ENCODE peak calls at places on chromosomes 13 and 19, in ten cellular contexts. Y, K, Q, N, W, D, S, R, B and M are unnamed samples.

GRCh38 chr19:13597625-13598024 is 91.3 kb upstream of the CACNA1A start:
- DNase-seq in D (peak; percentile 51), W (peak; percentile 78), N (peak; percentile 76), Y (no peak), S (no peak), Q (peak; percentile 62), R (peak; percentile 50), K (no peak), B (peak; percentile 60), M (peak; percentile 85)

GRCh38 chr13:64078480-64078936 is 2662.9 kb upstream of the PCDH20 start:
- DNase-seq in Q (no peak), R (no peak), W (no peak), B (no peak), K (no peak), D (no peak), N (peak; percentile 43), S (no peak), Y (no peak), M (no peak)

GRCh38 chr19:46714523-46715106 is 2.3 kb downstream of the PRKD2 start:
- DNase-seq in N (no peak), Q (no peak), Y (peak; percentile 47), W (no peak), B (no peak), S (no peak), D (peak; percentile 70), R (no peak), K (no peak), M (peak; percentile 35)

GRCh38 chr19:10550336-10550735 is 6.6 kb downstream of the ATG4D start:
- DNase-seq in K (no peak), R (no peak), N (no peak), Q (no peak), W (no peak), S (no peak), B (no peak), Y (no peak), D (no peak), M (no peak)

GRCh38 chr19:3346677-3347353 is 19.6 kb upstream of the NFIC start:
- DNase-seq in S (peak; percentile 80), K (peak; percentile 84), D (peak; percentile 89), N (peak; percentile 35), Y (peak; percentile 96), R (peak; percentile 97), Q (no peak), W (no peak), B (peak; percentile 62), M (peak; percentile 83)

GRCh38 chr13:95474992-95475391 is 77.5 kb upstream of the CLDN10 start:
- DNase-seq in R (no peak), Y (no peak), Q (no peak), N (no peak), K (no peak), S (no peak), W (no peak), B (no peak), D (no peak), M (no peak)

GRCh38 chr13:44212633-44213387 is 160.8 kb upstream of the SERP2 start:
- DNase-seq in Y (no peak), S (no peak), Q (no peak), B (peak; percentile 18), N (no peak), K (no peak), D (no peak), W (peak; percentile 46), R (no peak), M (peak; percentile 45)

GRCh38 chr19:29311391-29311790 is 98.4 kb upstream of the UQCRFS1 start:
- DNase-seq in R (no peak), S (no peak), N (peak; percentile 64), Y (no peak), B (no peak), Q (no peak), W (no peak), D (no peak), K (no peak), M (no peak)

GRCh38 chr13:92074658-92075057 is 676.2 kb downstream of the GPC5 start:
- DNase-seq in B (no peak), D (no peak), K (no peak), Y (no peak), Q (peak; percentile 4), N (peak; percentile 55), R (peak; percentile 35), W (peak; percentile 35), S (no peak), M (no peak)

GRCh38 chr19:850221-850978 is 1.7 kb upstream of the ELANE start:
- DNase-seq in K (peak; percentile 94), D (peak; percentile 93), N (peak; percentile 73), R (peak; percentile 91), B (peak; percentile 59), W (peak; percentile 78), Y (peak; percentile 90), S (peak; percentile 92), Q (no peak), M (peak; percentile 91)

GRCh38 chr19:1284293-1284978 is 1.2 kb upstream of the EFNA2 start:
- DNase-seq in S (no peak), N (no peak), D (peak; percentile 88), R (no peak), Y (peak; percentile 16), W (no peak), B (no peak), K (no peak), Q (no peak), M (no peak)

GRCh38 chr19:47231215-47232054 is 436 bp upstream of the BBC3 start:
- DNase-seq in Q (peak; percentile 75), D (peak; percentile 93), N (peak; percentile 95), W (peak; percentile 95), B (peak; percentile 91), K (peak; percentile 95), Y (peak; percentile 97), S (peak; percentile 92), R (peak; percentile 94), M (peak; percentile 93)

DNA sequence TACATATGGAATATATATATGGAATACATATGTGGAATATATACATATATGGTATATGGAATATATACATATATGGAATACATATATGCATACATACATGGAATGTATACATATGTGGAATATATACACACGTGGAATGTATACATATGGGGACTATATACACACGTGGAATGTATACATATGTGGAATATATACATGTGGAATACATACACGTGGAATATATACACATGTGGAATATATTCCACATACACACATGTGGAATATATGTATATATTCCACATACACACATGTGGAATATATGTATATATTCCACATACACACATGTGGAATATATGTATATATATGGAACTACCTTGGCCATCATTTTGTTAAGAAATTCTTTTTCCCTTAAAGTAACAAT is 31.1 kb downstream of the ZNF571 start:
- DNase-seq in K (no peak), S (no peak), Q (no peak), D (no peak), R (no peak), B (no peak), N (no peak), W (no peak), Y (no peak), M (no peak)
- H3K9me3 ChIP-seq in K (peaks cover 42% of the 10 kb centered on the region), S (peaks cover 48% of the 10 kb centered on the region), Q (peaks cover 95% of the 10 kb centered on the region), D (peaks cover 42% of the 10 kb centered on the region), R (peaks cover 15% of the 10 kb centered on the region), B (no peaks in the 10 kb centered on the region), N (peaks cover 98% of the 10 kb centered on the region), W (peaks cover 68% of the 10 kb centered on the region), Y (peaks cover 5% of the 10 kb centered on the region), M (peaks cover 59% of the 10 kb centered on the region)

GRCh38 chr13:99218126-99218525 is 17.5 kb downstream of the UBAC2 start:
- DNase-seq in K (no peak), Q (no peak), W (no peak), N (no peak), Y (no peak), S (no peak), D (no peak), R (no peak), B (no peak), M (no peak)

GRCh38 chr13:99218545-99218944 is 17.9 kb downstream of the UBAC2 start:
- DNase-seq in Q (no peak), Y (peak; percentile 83), S (peak; percentile 75), K (peak; percentile 78), D (peak; percentile 96), W (no peak), N (no peak), B (peak; percentile 19), R (peak; percentile 88), M (no peak)

GRCh38 chr13:99221567-99222239 is 21.0 kb downstream of the UBAC2 start:
- DNase-seq in B (no peak), N (no peak), D (no peak), R (no peak), Y (no peak), Q (no peak), W (no peak), K (no peak), S (no peak), M (no peak)

GRCh38 chr13:99218969-99219368 is 18.3 kb downstream of the UBAC2 start:
- DNase-seq in Q (no peak), D (no peak), B (no peak), W (no peak), K (no peak), N (no peak), S (no peak), R (no peak), Y (no peak), M (no peak)

GRCh38 chr13:99220199-99220931 is 19.7 kb downstream of the UBAC2 start:
- DNase-seq in B (no peak), N (no peak), S (no peak), K (no peak), Y (no peak), W (no peak), Q (no peak), R (no peak), D (no peak), M (no peak)
- H3K9me3 ChIP-seq in B (no peaks in the 10 kb centered on the region), N (no peaks in the 10 kb centered on the region), S (no peaks in the 10 kb centered on the region), K (no peaks in the 10 kb centered on the region), Y (no peaks in the 10 kb centered on the region), W (no peaks in the 10 kb centered on the region), Q (peaks cover 19% of the 10 kb centered on the region), R (no peaks in the 10 kb centered on the region), D (no peaks in the 10 kb centered on the region), M (no peaks in the 10 kb centered on the region)

GRCh38 chr19:37484406-37485115 is 15.4 kb downstream of the ZNF570 start:
- DNase-seq in D (no peak), N (no peak), W (no peak), Q (no peak), Y (no peak), R (no peak), S (no peak), K (no peak), B (no peak), M (no peak)
- H3K9me3 ChIP-seq in D (peaks cover 60% of the 10 kb centered on the region), N (peaks cover 96% of the 10 kb centered on the region), W (peaks cover 64% of the 10 kb centered on the region), Q (peaks cover 88% of the 10 kb centered on the region), Y (no peaks in the 10 kb centered on the region), R (peaks cover 5% of the 10 kb centered on the region), S (peaks cover 82% of the 10 kb centered on the region), K (peaks cover 30% of the 10 kb centered on the region), B (peaks cover 2% of the 10 kb centered on the region), M (peaks cover 37% of the 10 kb centered on the region)

DNA sequence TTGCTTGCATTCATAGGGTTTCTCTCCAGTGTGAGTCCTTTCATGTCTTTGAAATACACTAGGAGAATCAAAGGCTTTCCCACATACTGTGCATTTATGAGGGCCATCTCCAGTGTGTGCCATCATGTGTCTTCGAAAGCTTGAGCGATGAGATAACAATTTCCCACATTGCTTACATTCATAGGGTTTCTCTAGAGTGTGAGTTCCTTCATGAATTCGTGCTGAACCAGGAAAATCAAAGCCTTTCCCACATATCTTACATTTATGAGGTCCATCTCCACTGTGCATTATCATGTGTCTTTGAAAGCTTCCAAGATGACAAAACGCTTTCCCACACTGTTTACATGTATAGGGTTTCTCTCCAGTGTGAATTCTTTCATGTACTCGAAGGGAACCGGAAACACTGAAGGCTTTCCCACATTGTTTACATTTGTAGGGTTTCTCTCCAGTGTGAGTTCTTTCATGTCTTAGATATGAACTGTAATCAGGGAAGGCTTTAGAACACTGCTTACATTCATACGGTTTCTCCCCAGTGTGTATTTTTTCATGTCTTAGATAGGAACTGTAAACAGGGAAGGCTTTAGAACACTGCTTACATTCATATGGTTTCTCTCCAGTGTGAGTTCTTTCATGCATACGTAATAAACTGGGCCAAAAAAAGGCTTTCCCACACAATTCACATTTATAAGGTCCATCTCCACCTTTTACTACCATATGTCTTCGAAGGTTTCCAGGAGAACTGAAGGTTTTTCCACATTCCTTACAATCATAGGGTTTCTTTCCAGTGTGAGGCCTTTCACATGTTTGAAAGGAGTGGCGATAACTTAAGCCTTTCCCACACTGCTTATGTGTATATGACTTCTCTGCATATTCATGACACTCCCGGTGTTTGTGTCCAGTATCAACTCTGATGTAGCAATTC is 21.4 kb downstream of the ZNF44 start:
- DNase-seq in S (no peak), D (no peak), N (no peak), R (no peak), Q (no peak), B (no peak), Y (no peak), K (no peak), W (no peak), M (peak; percentile 9)
- H3K9me3 ChIP-seq in S (peaks cover 22% of the 10 kb centered on the region), D (peaks cover 20% of the 10 kb centered on the region), N (peaks cover 92% of the 10 kb centered on the region), R (no peaks in the 10 kb centered on the region), Q (peaks cover 94% of the 10 kb centered on the region), B (peaks cover 10% of the 10 kb centered on the region), Y (peaks cover 4% of the 10 kb centered on the region), K (peaks cover 4% of the 10 kb centered on the region), W (peaks cover 92% of the 10 kb centered on the region), M (peaks cover 28% of the 10 kb centered on the region)